ENCODE peak calls at places on chromosomes 1 and 21, in ten cellular contexts. P is HL-60, B is cardiac fibroblast, C is upper lobe of right lung, J is WERI-Rb-1, S is WTC11, V is lower lobe of right lung, Q is fibroblast of mammary gland, R is HepG2, D is heart left ventricle. Z is an unnamed sample.

GRCh38 chr1:9606458-9606857 is 17.7 kb downstream of the TMEM201 start:
- DNase-seq in P (no peak), B (no peak), C (no peak), J (no peak), S (no peak), V (no peak), Q (no peak), R (no peak), D (no peak), Z (no peak)

GRCh38 chr1:160539896-160540858 is 17.1 kb upstream of the SLAMF6 start:
- DNase-seq in P (peak), B (no peak), C (no peak), J (no peak), S (no peak), V (no peak), Q (no peak), R (peak), D (no peak), Z (peak)

GRCh38 chr1:55727010-55727409 is 511.8 kb upstream of the USP24 start:
- DNase-seq in P (no peak), B (peak), C (no peak), J (no peak), S (no peak), V (no peak), Q (peak), R (no peak), D (no peak), Z (no peak)

GRCh38 chr1:9437931-9438330 is 101.3 kb upstream of the SLC25A33 start:
- DNase-seq in P (no peak), B (peak), C (no peak), J (no peak), S (no peak), V (no peak), Q (peak), R (no peak), D (no peak), Z (peak)

GRCh38 chr21:41536076-41536826 is 28.3 kb upstream of the TMPRSS2 start:
- DNase-seq in P (no peak), B (no peak), C (peak), J (no peak), S (no peak), V (peak), Q (no peak), R (no peak), D (no peak), Z (no peak)

GRCh38 chr1:35443768-35444518 is 113.3 kb downstream of the KIAA0319L start:
- DNase-seq in P (no peak), B (peak), C (no peak), J (no peak), S (no peak), V (no peak), Q (peak), R (peak), D (no peak), Z (no peak)

GRCh38 chr1:225146478-225146877 is 217.0 kb downstream of the DNAH14 start:
- DNase-seq in P (no peak), B (no peak), C (no peak), J (no peak), S (peak), V (no peak), Q (no peak), R (no peak), D (no peak), Z (no peak)

GRCh38 chr1:193070395-193070753 is 11.0 kb downstream of the RO60 start:
- DNase-seq in P (no peak), B (no peak), C (no peak), J (no peak), S (no peak), V (no peak), Q (no peak), R (no peak), D (no peak), Z (no peak)

GRCh38 chr1:68448365-68448764 is 1.4 kb downstream of the RPE65 start:
- DNase-seq in P (no peak), B (no peak), C (no peak), J (no peak), S (peak), V (no peak), Q (no peak), R (no peak), D (no peak), Z (no peak)

GRCh38 chr1:248686815-248687214 is 15.8 kb downstream of the OR14I1 start:
- DNase-seq in P (no peak), B (no peak), C (no peak), J (no peak), S (no peak), V (no peak), Q (no peak), R (no peak), D (no peak), Z (no peak)

GRCh38 chr21:29788752-29789151 is 151.0 kb downstream of the GRIK1 start:
- DNase-seq in P (no peak), B (no peak), C (no peak), J (peak), S (no peak), V (no peak), Q (no peak), R (no peak), D (no peak), Z (no peak)

GRCh38 chr1:83998599-83999315 is at the start of gene TTLL7:
- DNase-seq in P (peak), B (no peak), C (peak), J (peak), S (peak), V (peak), Q (peak), R (peak), D (peak), Z (peak)

GRCh38 chr1:209190591-209191241 is 392.8 kb upstream of the CAMK1G start:
- DNase-seq in P (peak), B (peak), C (no peak), J (peak), S (peak), V (peak), Q (peak), R (peak), D (no peak), Z (peak)

GRCh38 chr1:237901284-237901870 is 10.7 kb upstream of the ZP4 start:
- DNase-seq in P (no peak), B (peak), C (no peak), J (peak), S (peak), V (no peak), Q (peak), R (peak), D (no peak), Z (peak)

GRCh38 chr1:30818568-30819243 is 61.1 kb upstream of the LAPTM5 start:
- DNase-seq in P (no peak), B (no peak), C (peak), J (peak), S (no peak), V (peak), Q (no peak), R (no peak), D (no peak), Z (no peak)

GRCh38 chr1:1200876-1201810 is 5.2 kb downstream of the TNFRSF18 start:
- DNase-seq in P (no peak), B (peak), C (peak), J (peak), S (peak), V (peak), Q (peak), R (no peak), D (peak), Z (peak)

GRCh38 chr1:70220015-70220414 is 1.2 kb upstream of the SRSF11 start:
- DNase-seq in P (peak), B (no peak), C (no peak), J (no peak), S (no peak), V (no peak), Q (no peak), R (no peak), D (no peak), Z (no peak)

GRCh38 chr1:226634156-226634588 is 85.6 kb downstream of the STUM start:
- DNase-seq in P (peak), B (peak), C (peak), J (peak), S (peak), V (peak), Q (peak), R (peak), D (peak), Z (peak)

GRCh38 chr1:33346921-33347649 is 26.2 kb upstream of the A3GALT2 start:
- DNase-seq in P (peak), B (peak), C (no peak), J (no peak), S (no peak), V (no peak), Q (peak), R (peak), D (no peak), Z (no peak)

GRCh38 chr1:21852282-21853129 is 40.4 kb downstream of the LDLRAD2 start:
- DNase-seq in P (peak), B (no peak), C (no peak), J (no peak), S (no peak), V (no peak), Q (no peak), R (no peak), D (no peak), Z (no peak)

GRCh38 chr1:153760440-153760839 is 14.8 kb upstream of the SLC27A3 start:
- DNase-seq in P (no peak), B (peak), C (no peak), J (no peak), S (no peak), V (no peak), Q (peak), R (no peak), D (no peak), Z (no peak)

GRCh38 chr1:98367426-98367825 is 294.1 kb upstream of the SNX7 start:
- DNase-seq in P (no peak), B (no peak), C (no peak), J (no peak), S (no peak), V (no peak), Q (no peak), R (no peak), D (peak), Z (no peak)

GRCh38 chr1:176199707-176200106 is 7.4 kb downstream of the COP1 start:
- DNase-seq in P (no peak), B (no peak), C (no peak), J (no peak), S (no peak), V (no peak), Q (no peak), R (no peak), D (no peak), Z (no peak)

GRCh38 chr1:50176563-50176885 is 67.8 kb downstream of the ELAVL4 start:
- DNase-seq in P (no peak), B (no peak), C (no peak), J (no peak), S (no peak), V (no peak), Q (no peak), R (no peak), D (no peak), Z (no peak)

GRCh38 chr1:40363721-40364120 is 9.8 kb upstream of the SMAP2 start:
- DNase-seq in P (no peak), B (no peak), C (no peak), J (no peak), S (peak), V (no peak), Q (no peak), R (no peak), D (no peak), Z (no peak)

GRCh38 chr1:37478890-37479254 is 4.5 kb downstream of the ZC3H12A start:
- DNase-seq in P (peak), B (peak), C (no peak), J (no peak), S (no peak), V (no peak), Q (peak), R (peak), D (no peak), Z (no peak)

GRCh38 chr1:177126267-177126666 is 38.2 kb downstream of the ASTN1 start:
- DNase-seq in P (no peak), B (no peak), C (no peak), J (no peak), S (no peak), V (no peak), Q (no peak), R (no peak), D (no peak), Z (no peak)

GRCh38 chr21:42830456-42831455 is 48.6 kb downstream of the WDR4 start:
- DNase-seq in P (no peak), B (no peak), C (peak), J (no peak), S (no peak), V (no peak), Q (no peak), R (no peak), D (no peak), Z (no peak)

GRCh38 chr1:215767761-215768160 is 200.7 kb downstream of the KCTD3 start:
- DNase-seq in P (no peak), B (no peak), C (no peak), J (no peak), S (no peak), V (no peak), Q (no peak), R (no peak), D (no peak), Z (no peak)

GRCh38 chr21:44987301-44987885 is 47.6 kb downstream of the SLX9 start:
- DNase-seq in P (no peak), B (no peak), C (peak), J (no peak), S (no peak), V (peak), Q (no peak), R (no peak), D (peak), Z (no peak)

GRCh38 chr1:235601087-235601486 is 48.5 kb downstream of the GNG4 start:
- DNase-seq in P (peak), B (peak), C (no peak), J (peak), S (peak), V (no peak), Q (no peak), R (no peak), D (no peak), Z (peak)

GRCh38 chr1:21569820-21570527 is 60.8 kb downstream of the ALPL start:
- DNase-seq in P (no peak), B (no peak), C (no peak), J (no peak), S (no peak), V (no peak), Q (no peak), R (peak), D (no peak), Z (no peak)

GRCh38 chr1:93963585-93963984 is 54.4 kb upstream of the GCLM start:
- DNase-seq in P (no peak), B (peak), C (no peak), J (no peak), S (no peak), V (no peak), Q (peak), R (peak), D (no peak), Z (peak)

GRCh38 chr1:220803401-220804201 is 16.9 kb downstream of the MTARC1 start:
- DNase-seq in P (peak), B (peak), C (no peak), J (peak), S (no peak), V (no peak), Q (peak), R (peak), D (no peak), Z (no peak)

GRCh38 chr1:176656257-176656995 is 193.5 kb downstream of the PAPPA2 start:
- DNase-seq in P (no peak), B (peak), C (no peak), J (no peak), S (no peak), V (no peak), Q (peak), R (no peak), D (no peak), Z (no peak)

GRCh38 chr1:205049479-205049878 is 6.5 kb downstream of the CNTN2 start:
- DNase-seq in P (no peak), B (no peak), C (no peak), J (no peak), S (no peak), V (no peak), Q (no peak), R (no peak), D (no peak), Z (no peak)

GRCh38 chr1:168361252-168361651 is 80.6 kb downstream of the TBX19 start:
- DNase-seq in P (no peak), B (no peak), C (no peak), J (no peak), S (no peak), V (no peak), Q (no peak), R (no peak), D (no peak), Z (no peak)

GRCh38 chr1:168362991-168363390 is 82.3 kb downstream of the TBX19 start:
- DNase-seq in P (no peak), B (no peak), C (no peak), J (no peak), S (no peak), V (no peak), Q (no peak), R (no peak), D (no peak), Z (no peak)

GRCh38 chr1:168369655-168370054 is 89.0 kb downstream of the TBX19 start:
- DNase-seq in P (no peak), B (no peak), C (no peak), J (peak), S (no peak), V (no peak), Q (no peak), R (no peak), D (no peak), Z (no peak)

GRCh38 chr1:168368131-168368530 is 87.5 kb downstream of the TBX19 start:
- DNase-seq in P (no peak), B (no peak), C (no peak), J (no peak), S (no peak), V (no peak), Q (no peak), R (peak), D (no peak), Z (no peak)

DNA sequence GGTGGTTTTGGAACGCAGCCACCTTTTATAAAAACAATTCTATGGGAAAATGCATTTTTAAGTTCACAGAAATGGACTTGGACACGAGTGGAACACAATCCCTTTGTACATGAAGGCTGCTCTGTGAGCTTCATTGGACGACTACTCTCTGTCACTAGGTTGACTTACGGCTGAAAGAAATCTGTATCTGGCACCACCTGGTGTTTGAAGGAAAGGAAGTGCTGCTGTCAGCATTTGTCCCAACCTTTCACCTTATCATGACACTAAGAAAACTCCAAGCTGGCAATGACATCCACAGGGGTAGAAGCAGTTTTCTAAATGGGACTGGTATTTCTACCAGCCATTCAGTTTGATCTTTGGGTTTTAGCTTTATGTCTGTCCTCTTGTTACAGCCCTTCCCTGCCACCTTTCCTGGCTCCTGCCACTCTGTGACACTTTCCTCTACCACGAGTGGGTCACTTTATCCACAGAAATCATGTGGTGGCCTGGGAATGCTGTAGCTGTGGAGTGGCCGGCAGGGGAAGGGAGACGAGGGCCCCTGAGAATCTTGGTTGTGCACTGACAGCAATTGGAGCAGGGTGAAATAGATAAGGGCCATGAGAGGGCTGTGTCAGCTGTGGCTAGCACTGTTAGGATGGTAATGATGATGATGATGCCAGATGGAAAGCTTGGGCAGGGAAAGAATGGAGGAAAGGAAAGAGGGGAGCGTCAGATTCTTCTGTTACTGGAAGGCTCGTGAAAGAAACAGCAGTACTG is 85.2 kb downstream of the TBX19 start:
- DNase-seq in P (no peak), B (no peak), C (no peak), J (no peak), S (no peak), V (no peak), Q (no peak), R (peak), D (no peak), Z (no peak)
- TF ChIP-seq CTCF in P (no peak), B (no peak), C (no peak), J (peak), S (no peak), V (no peak), Q (no peak), R (peak), D (peak), Z (no peak)

GRCh38 chr1:168321945-168322344 is 41.3 kb downstream of the TBX19 start:
- DNase-seq in P (peak), B (peak), C (no peak), J (no peak), S (no peak), V (no peak), Q (peak), R (peak), D (no peak), Z (no peak)
- TF ChIP-seq CTCF in P (no peak), B (peak), C (peak), J (no peak), S (no peak), V (no peak), Q (peak), R (peak), D (no peak), Z (no peak)

GRCh38 chr1:214617246-214617645 is 14.3 kb downstream of the CENPF start:
- DNase-seq in P (no peak), B (no peak), C (no peak), J (no peak), S (no peak), V (no peak), Q (no peak), R (no peak), D (no peak), Z (no peak)

GRCh38 chr1:214621178-214621577 is 18.2 kb downstream of the CENPF start:
- DNase-seq in P (no peak), B (no peak), C (no peak), J (no peak), S (no peak), V (no peak), Q (no peak), R (no peak), D (no peak), Z (no peak)

GRCh38 chr1:214615871-214616270 is 12.9 kb downstream of the CENPF start:
- DNase-seq in P (no peak), B (peak), C (no peak), J (no peak), S (no peak), V (no peak), Q (peak), R (no peak), D (no peak), Z (no peak)

GRCh38 chr1:214615111-214615510 is 12.1 kb downstream of the CENPF start:
- DNase-seq in P (no peak), B (peak), C (no peak), J (no peak), S (no peak), V (no peak), Q (peak), R (no peak), D (no peak), Z (no peak)

DNA sequence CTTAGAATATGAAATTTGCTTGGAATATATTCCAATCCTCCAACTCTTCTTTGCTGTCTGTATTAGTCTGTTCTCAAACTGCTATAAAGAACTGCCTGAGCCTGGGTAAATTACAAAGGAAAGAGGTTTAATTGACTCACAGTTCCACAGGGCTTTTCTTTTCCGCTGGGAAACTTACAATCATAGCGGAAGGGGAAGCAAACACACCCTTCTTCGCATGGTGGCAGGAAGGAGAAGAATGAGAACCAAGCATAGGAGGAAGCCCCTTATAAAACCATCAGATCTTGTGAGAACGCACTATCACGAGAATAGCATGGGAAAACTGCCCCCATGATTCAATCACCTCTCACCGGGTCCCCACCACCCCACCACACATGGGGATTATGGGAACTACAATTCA is 14.8 kb downstream of the CENPF start:
- DNase-seq in P (no peak), B (no peak), C (no peak), J (no peak), S (no peak), V (no peak), Q (no peak), R (no peak), D (no peak), Z (no peak)
- TF ChIP-seq CTCF in P (no peak), B (no peak), C (no peak), J (no peak), S (no peak), V (no peak), Q (no peak), R (no peak), D (no peak), Z (no peak)

DNA sequence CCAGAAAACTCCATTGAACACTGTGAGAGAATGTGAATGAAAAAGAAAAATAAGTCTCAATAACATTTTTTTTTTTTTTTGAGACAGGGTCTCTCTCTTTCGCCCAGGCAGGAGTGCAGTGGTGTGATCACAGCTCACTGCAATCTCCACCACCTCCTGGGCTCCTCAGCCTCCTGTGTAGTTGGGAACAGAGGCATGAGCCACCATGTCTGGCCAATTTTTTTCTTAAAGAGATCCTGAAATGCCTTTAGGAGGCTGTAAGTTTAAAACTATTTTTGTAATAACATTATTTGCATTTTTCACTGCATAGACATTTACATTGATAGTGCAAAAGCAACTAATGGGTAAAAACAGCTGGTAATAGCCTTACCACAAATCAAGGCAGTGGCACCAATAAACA is 35.3 kb downstream of the GDAP2 start:
- DNase-seq in P (no peak), B (no peak), C (no peak), J (no peak), S (no peak), V (no peak), Q (no peak), R (no peak), D (no peak), Z (no peak)
- TF ChIP-seq CTCF in P (no peak), B (no peak), C (no peak), J (no peak), S (no peak), V (no peak), Q (no peak), R (no peak), D (no peak), Z (no peak)